ENCODE peak calls at places on chromosome 4, in eight cellular contexts. Q is fibroblast of the aortic adventitia, X is PC-3, M is H9, O is kidney, J is epithelial cell of esophagus, P is AG09309, H is NB4. I is an unnamed sample.

GRCh38 chr4:113885291-113885690 is 94.2 kb downstream of the ARSJ start:
- DNase-seq in Q (no peak), X (no peak), M (no peak), O (no peak), J (no peak), P (no peak), H (no peak), I (no peak)

GRCh38 chr4:113541933-113542332 is 219.6 kb downstream of the CAMK2D start:
- DNase-seq in Q (peak), X (no peak), M (no peak), O (no peak), J (no peak), P (no peak), H (no peak), I (no peak)

GRCh38 chr4:62262676-62263075 is 1062.5 kb downstream of the ADGRL3 start:
- DNase-seq in Q (no peak), X (no peak), M (no peak), O (no peak), J (no peak), P (no peak), H (no peak), I (no peak)

GRCh38 chr4:14787894-14788293 is 214.4 kb upstream of the CPEB2 start:
- DNase-seq in Q (peak), X (peak), M (peak), O (no peak), J (peak), P (no peak), H (peak), I (no peak)

GRCh38 chr4:121057466-121057911 is 14.8 kb downstream of the NDNF start:
- DNase-seq in Q (no peak), X (no peak), M (no peak), O (no peak), J (no peak), P (no peak), H (no peak), I (no peak)

GRCh38 chr4:4542824-4543485 is 1.1 kb upstream of the STX18 start:
- DNase-seq in Q (no peak), X (no peak), M (no peak), O (no peak), J (peak), P (no peak), H (no peak), I (no peak)

GRCh38 chr4:145945431-145946155 is 7.0 kb upstream of the ZNF827 start:
- DNase-seq in Q (no peak), X (peak), M (no peak), O (no peak), J (peak), P (no peak), H (no peak), I (no peak)

GRCh38 chr4:14897217-14897616 is 105.1 kb upstream of the CPEB2 start:
- DNase-seq in Q (no peak), X (peak), M (no peak), O (no peak), J (peak), P (no peak), H (no peak), I (no peak)

GRCh38 chr4:20552004-20552403 is 148.3 kb upstream of the PACRGL start:
- DNase-seq in Q (no peak), X (no peak), M (peak), O (no peak), J (peak), P (no peak), H (no peak), I (no peak)

GRCh38 chr4:37685211-37685725 is 908 bp downstream of the RELL1 start:
- DNase-seq in Q (peak), X (no peak), M (no peak), O (no peak), J (peak), P (peak), H (peak), I (no peak)

GRCh38 chr4:136036744-136037143 is 1495.5 kb downstream of the PCDH18 start:
- DNase-seq in Q (no peak), X (peak), M (no peak), O (no peak), J (peak), P (no peak), H (peak), I (no peak)

DNA sequence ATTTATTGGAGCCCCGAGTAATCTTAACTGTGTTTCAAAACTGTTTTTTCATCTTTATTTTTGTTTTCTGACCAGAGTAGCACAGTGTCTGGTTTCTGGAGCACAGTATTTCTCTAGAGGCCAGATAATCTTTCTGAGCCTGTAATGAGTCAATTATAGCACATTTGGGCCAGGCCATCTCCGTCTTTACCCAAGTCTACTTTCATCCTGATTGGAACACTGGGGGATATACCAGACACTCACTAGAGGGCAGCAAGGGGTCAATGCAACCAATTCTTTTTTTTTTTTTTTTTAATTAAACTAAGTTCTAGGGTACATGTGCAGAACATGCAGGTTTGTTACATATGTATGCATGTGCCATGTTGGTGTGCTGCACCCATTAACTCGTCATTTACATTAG is 282.0 kb downstream of the ARHGAP24 start:
- DNase-seq in Q (peak), X (peak), M (peak), O (no peak), J (peak), P (no peak), H (peak), I (no peak)
- TF ChIP-seq CTCF in Q (peak), X (peak), M (peak), O (peak), J (peak), P (peak), H (peak), I (peak)

GRCh38 chr4:52852041-52852440 is 10.1 kb upstream of the RASL11B start:
- DNase-seq in Q (no peak), X (no peak), M (no peak), O (no peak), J (no peak), P (no peak), H (no peak), I (no peak)
- TF ChIP-seq CTCF in Q (no peak), X (no peak), M (no peak), O (no peak), J (no peak), P (no peak), H (no peak), I (no peak)

GRCh38 chr4:25816591-25817058 is 46.2 kb downstream of the SEL1L3 start:
- DNase-seq in Q (no peak), X (no peak), M (no peak), O (no peak), J (no peak), P (no peak), H (no peak), I (no peak)

GRCh38 chr4:25814737-25815136 is 48.1 kb downstream of the SEL1L3 start:
- DNase-seq in Q (no peak), X (no peak), M (no peak), O (no peak), J (no peak), P (no peak), H (no peak), I (no peak)

GRCh38 chr4:25815586-25815985 is 47.2 kb downstream of the SEL1L3 start:
- DNase-seq in Q (peak), X (no peak), M (no peak), O (no peak), J (no peak), P (no peak), H (no peak), I (no peak)

GRCh38 chr4:25813705-25814104 is 49.1 kb downstream of the SEL1L3 start:
- DNase-seq in Q (peak), X (peak), M (no peak), O (no peak), J (peak), P (no peak), H (no peak), I (no peak)

DNA sequence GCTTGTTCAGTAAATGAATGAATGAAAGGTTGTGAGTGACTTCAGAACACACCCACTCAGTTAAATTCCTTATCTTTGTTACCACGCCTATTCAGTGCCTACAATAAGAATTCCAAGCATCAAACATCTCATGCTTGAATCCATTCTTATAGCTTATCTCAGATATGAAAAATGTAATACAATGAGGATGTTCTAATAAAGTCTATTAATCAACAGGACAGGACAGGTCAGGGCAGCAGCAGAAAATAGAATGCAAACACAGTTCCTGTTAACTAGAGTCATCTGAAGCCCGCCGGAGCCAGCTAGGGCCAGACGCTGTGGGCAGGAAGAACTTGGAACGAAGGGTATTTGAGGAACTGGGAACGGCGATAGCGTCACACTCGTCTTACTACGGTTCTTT is 48.5 kb downstream of the SEL1L3 start:
- DNase-seq in Q (peak), X (peak), M (no peak), O (no peak), J (peak), P (no peak), H (no peak), I (no peak)
- TF ChIP-seq CTCF in Q (no peak), X (no peak), M (no peak), O (no peak), J (no peak), P (no peak), H (no peak), I (no peak)

GRCh38 chr4:56640907-56641493 is 40.1 kb downstream of the HOPX start:
- DNase-seq in Q (no peak), X (peak), M (no peak), O (no peak), J (peak), P (no peak), H (no peak), I (no peak)

GRCh38 chr4:56643596-56643995 is 37.5 kb downstream of the HOPX start:
- DNase-seq in Q (no peak), X (no peak), M (no peak), O (no peak), J (no peak), P (no peak), H (no peak), I (no peak)

GRCh38 chr4:56637154-56637553 is 43.9 kb downstream of the HOPX start:
- DNase-seq in Q (no peak), X (peak), M (no peak), O (no peak), J (peak), P (no peak), H (no peak), I (no peak)

GRCh38 chr4:56637791-56638190 is 43.3 kb downstream of the HOPX start:
- DNase-seq in Q (no peak), X (peak), M (no peak), O (no peak), J (peak), P (no peak), H (no peak), I (no peak)

DNA sequence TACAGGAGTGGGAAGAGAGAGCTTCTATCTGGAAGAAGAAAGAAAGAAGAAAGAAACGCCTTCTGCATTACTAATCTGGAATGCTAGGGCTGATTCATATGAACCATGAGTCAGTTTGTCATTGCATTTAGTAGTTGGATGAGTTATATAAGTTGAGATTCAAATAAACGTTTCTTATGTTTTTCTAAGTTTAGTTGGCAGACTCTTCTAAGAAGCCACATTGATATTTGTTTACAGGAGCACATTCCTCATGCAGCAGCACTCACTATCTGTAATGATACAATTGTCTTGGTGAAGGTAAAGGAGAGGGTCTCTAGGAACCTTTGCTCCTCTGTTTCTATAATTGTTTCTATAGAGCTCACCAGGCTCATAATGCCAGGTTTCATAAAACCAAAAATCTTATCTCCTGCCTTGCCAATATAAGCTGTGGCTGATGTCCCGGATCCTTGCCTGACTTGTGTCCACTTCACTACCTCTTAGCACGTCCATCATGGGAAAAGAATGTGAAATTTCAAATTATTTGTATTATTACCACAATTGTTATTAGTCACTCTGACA is 39.5 kb downstream of the HOPX start:
- DNase-seq in Q (peak), X (peak), M (no peak), O (no peak), J (peak), P (peak), H (no peak), I (no peak)
- TF ChIP-seq CTCF in Q (peak), X (peak), M (no peak), O (no peak), J (peak), P (peak), H (no peak), I (peak)

GRCh38 chr4:83905952-83906351 is 370.0 kb downstream of the GPAT3 start:
- DNase-seq in Q (no peak), X (peak), M (peak), O (no peak), J (no peak), P (no peak), H (peak), I (no peak)
- TF ChIP-seq CTCF in Q (no peak), X (peak), M (peak), O (no peak), J (no peak), P (peak), H (peak), I (peak)

GRCh38 chr4:98113005-98113404 is 30.3 kb downstream of the STPG2 start:
- DNase-seq in Q (peak), X (peak), M (peak), O (no peak), J (peak), P (peak), H (peak), I (no peak)
- TF ChIP-seq CTCF in Q (peak), X (peak), M (peak), O (peak), J (peak), P (peak), H (peak), I (peak)

DNA sequence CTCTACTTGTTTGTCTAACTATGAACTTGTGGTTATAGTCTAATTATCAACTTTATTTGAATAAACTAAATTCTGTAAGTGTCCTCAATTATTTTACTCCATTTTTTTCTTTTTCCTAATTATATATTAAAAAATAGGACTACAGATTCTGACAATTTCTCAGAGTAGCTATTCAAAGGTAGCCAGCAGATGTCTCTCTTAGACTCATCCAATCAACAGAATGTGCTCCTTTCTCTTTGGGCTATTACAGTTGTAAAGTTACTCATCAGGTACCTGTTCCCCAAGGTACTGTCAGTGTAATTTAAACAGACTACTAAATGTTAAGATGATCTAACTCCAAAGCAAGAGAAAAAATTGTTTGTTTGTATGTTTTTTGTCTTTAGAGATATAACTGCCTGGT is 248.6 kb downstream of the PCDH18 start:
- DNase-seq in Q (peak), X (peak), M (no peak), O (no peak), J (peak), P (no peak), H (no peak), I (no peak)
- TF ChIP-seq CTCF in Q (peak), X (peak), M (peak), O (no peak), J (peak), P (peak), H (no peak), I (peak)

DNA sequence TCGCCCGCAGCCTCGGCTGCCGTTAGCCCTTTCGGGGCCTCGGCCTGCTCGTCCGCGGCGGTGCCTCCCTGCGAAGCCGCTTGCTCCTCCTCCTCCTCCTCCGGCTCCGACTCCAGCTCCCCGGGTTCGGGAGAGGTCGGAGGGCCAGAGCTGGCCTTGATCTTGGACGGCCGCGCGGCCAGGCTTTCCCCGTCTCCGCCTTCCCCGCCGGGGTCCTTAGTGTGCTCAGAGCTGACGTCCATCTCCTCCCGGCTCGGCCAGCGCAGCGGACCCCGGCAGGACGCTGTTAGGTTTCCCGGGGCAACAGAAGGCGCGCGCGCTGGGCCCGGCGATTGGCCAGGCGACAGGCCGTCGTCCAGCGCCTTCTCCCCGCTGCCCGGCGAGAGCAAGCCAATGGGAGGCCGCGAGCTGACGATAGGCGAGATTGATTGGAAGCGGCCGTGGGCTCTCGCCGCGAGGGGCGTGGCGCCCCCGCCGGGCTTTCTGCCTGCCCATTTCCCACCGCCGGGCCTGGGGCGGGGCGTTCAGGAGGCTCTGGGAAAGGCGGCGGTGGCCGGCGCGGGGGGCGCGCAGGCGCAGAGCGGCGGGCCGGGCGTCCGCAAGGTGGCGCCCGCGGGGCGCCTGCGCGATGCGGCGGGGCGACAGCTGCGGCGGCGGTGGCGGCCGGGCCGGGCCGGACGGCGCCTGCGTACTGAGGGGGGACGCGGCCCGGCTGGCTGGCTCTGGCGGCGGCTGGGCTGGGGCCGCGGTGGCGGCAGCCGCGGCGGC is at the start of gene TADA2B:
- DNase-seq in Q (peak), X (peak), M (peak), O (peak), J (peak), P (peak), H (peak), I (peak)
- TF ChIP-seq CTCF in Q (peak), X (no peak), M (peak), O (peak), J (no peak), P (peak), H (no peak), I (peak)

I was measured in chondrocyte.